ENCODE peak calls at places on chromosomes 1 and 21, in five cellular contexts. E is HCT116, C is suprapubic skin, Y is adrenal gland, U is thoracic aorta. W is an unnamed sample.

GRCh38 chr1:24438423-24438901 is 22.9 kb downstream of the NIPAL3 start:
- DNase-seq in E (no peak), C (peak; percentile 87), Y (peak; percentile 62), U (no peak), W (no peak)

GRCh38 chr1:24057171-24057570 is 54.8 kb downstream of the MYOM3 start:
- DNase-seq in E (no peak), C (no peak), Y (no peak), U (no peak), W (no peak)

GRCh38 chr1:84913025-84913892 is 20.3 kb upstream of the LPAR3 start:
- DNase-seq in E (no peak), C (no peak), Y (peak; percentile 67), U (no peak), W (no peak)

GRCh38 chr1:178540646-178541045 is 27.7 kb downstream of the TEX35 start:
- DNase-seq in E (no peak), C (peak; percentile 20), Y (peak; percentile 24), U (no peak), W (no peak)

GRCh38 chr1:100566300-100566699 is 28.4 kb downstream of the GPR88 start:
- DNase-seq in E (no peak), C (no peak), Y (no peak), U (no peak), W (no peak)

GRCh38 chr1:66351913-66352312 is 182.0 kb upstream of the SGIP1 start:
- DNase-seq in E (no peak), C (no peak), Y (no peak), U (no peak), W (no peak)

GRCh38 chr1:227058321-227058751 is 118.2 kb downstream of the COQ8A start:
- DNase-seq in E (no peak), C (no peak), Y (no peak), U (no peak), W (no peak)

GRCh38 chr1:201385299-201385891 is 7.9 kb upstream of the TNNT2 start:
- DNase-seq in E (no peak), C (no peak), Y (peak; percentile 67), U (no peak), W (no peak)

GRCh38 chr21:14956826-14957225 is 108.0 kb downstream of the NRIP1 start:
- DNase-seq in E (no peak), C (no peak), Y (no peak), U (no peak), W (no peak)

GRCh38 chr1:112954945-112955677 is 885 bp downstream of the SLC16A1 start:
- DNase-seq in E (peak; percentile 38), C (peak; percentile 67), Y (peak; percentile 68), U (peak; percentile 8), W (peak; percentile 12)

GRCh38 chr1:41486053-41486891 is 1.8 kb upstream of the EDN2 start:
- DNase-seq in E (no peak), C (no peak), Y (no peak), U (no peak), W (no peak)

GRCh38 chr1:55337801-55338447 is 122.8 kb upstream of the USP24 start:
- DNase-seq in E (peak; percentile 36), C (no peak), Y (no peak), U (no peak), W (no peak)

GRCh38 chr1:111399792-111400610 is 27.5 kb downstream of the OVGP1 start:
- DNase-seq in E (peak; percentile 33), C (no peak), Y (peak; percentile 69), U (no peak), W (no peak)

GRCh38 chr1:119971710-119972570 is 75.6 kb upstream of the ADAM30 start:
- DNase-seq in E (no peak), C (no peak), Y (no peak), U (no peak), W (no peak)

GRCh38 chr1:48055854-48056253 is 58.7 kb upstream of the TRABD2B start:
- DNase-seq in E (no peak), C (no peak), Y (no peak), U (no peak), W (no peak)

GRCh38 chr1:209870151-209870831 is 42.5 kb downstream of the UTP25 start:
- DNase-seq in E (no peak), C (no peak), Y (no peak), U (no peak), W (no peak)

GRCh38 chr1:59142663-59143487 is 154.0 kb upstream of the FGGY start:
- DNase-seq in E (peak; percentile 53), C (no peak), Y (no peak), U (no peak), W (peak; percentile 72)

GRCh38 chr1:2468041-2468472 is 8.0 kb upstream of the PLCH2 start:
- DNase-seq in E (no peak), C (no peak), Y (no peak), U (no peak), W (no peak)

GRCh38 chr1:246860401-246860800 is 71.3 kb downstream of the AHCTF1 start:
- DNase-seq in E (no peak), C (no peak), Y (no peak), U (no peak), W (no peak)

GRCh38 chr1:24972257-24973242 is 42.5 kb upstream of the RUNX3 start:
- DNase-seq in E (no peak), C (no peak), Y (no peak), U (no peak), W (no peak)

GRCh38 chr21:41971891-41972290 is 18.1 kb upstream of the C2CD2 start:
- DNase-seq in E (no peak), C (no peak), Y (peak; percentile 20), U (no peak), W (no peak)

GRCh38 chr1:156727914-156728598 is at the start of gene METTL25B:
- DNase-seq in E (no peak), C (peak; percentile 91), Y (peak; percentile 90), U (no peak), W (no peak)

GRCh38 chr1:63630238-63630637 is 37.0 kb downstream of the PGM1 start:
- DNase-seq in E (no peak), C (no peak), Y (no peak), U (no peak), W (no peak)
- H3K27ac ChIP-seq in E (no peak overlapping the region), C (no peak overlapping the region), Y (no peak overlapping the region), U (no peak overlapping the region), W (no peak overlapping the region)

GRCh38 chr1:12204140-12204539 is 25.7 kb upstream of the VPS13D start:
- DNase-seq in E (no peak), C (no peak), Y (no peak), U (no peak), W (no peak)

GRCh38 chr1:12208271-12208670 is 21.6 kb upstream of the VPS13D start:
- DNase-seq in E (no peak), C (no peak), Y (no peak), U (no peak), W (no peak)

GRCh38 chr1:12206792-12207424 is 22.9 kb upstream of the VPS13D start:
- DNase-seq in E (no peak), C (no peak), Y (no peak), U (no peak), W (no peak)

GRCh38 chr1:12204754-12205658 is 24.8 kb upstream of the VPS13D start:
- DNase-seq in E (no peak), C (no peak), Y (no peak), U (no peak), W (no peak)

DNA sequence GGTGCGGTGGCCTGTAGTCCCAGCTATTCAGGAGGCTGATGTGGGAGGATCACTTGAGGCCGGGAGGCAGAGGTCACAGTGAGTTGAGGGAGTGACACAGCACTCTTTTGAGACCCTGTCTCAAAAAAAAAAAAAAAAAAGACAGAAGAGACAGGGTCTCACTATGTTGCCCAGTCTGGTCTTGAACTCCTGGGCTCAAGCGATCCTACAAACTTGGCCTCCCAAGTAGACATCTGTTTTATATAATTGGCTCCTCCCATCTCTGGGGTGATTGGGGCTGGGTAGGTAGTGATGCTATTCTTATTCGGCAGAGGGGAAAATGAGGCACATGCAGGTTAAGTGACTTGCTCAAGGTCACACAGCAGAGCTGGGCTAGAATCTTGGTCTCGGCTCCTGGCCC is 23.6 kb upstream of the VPS13D start:
- DNase-seq in E (no peak), C (no peak), Y (no peak), U (no peak), W (no peak)
- H3K4me1 ChIP-seq in E (peaks cover 9% of the 10 kb centered on the region), C (peaks cover 10% of the 10 kb centered on the region), Y (no peaks in the 10 kb centered on the region), U (peaks cover 3% of the 10 kb centered on the region), W (no peaks in the 10 kb centered on the region)

DNA sequence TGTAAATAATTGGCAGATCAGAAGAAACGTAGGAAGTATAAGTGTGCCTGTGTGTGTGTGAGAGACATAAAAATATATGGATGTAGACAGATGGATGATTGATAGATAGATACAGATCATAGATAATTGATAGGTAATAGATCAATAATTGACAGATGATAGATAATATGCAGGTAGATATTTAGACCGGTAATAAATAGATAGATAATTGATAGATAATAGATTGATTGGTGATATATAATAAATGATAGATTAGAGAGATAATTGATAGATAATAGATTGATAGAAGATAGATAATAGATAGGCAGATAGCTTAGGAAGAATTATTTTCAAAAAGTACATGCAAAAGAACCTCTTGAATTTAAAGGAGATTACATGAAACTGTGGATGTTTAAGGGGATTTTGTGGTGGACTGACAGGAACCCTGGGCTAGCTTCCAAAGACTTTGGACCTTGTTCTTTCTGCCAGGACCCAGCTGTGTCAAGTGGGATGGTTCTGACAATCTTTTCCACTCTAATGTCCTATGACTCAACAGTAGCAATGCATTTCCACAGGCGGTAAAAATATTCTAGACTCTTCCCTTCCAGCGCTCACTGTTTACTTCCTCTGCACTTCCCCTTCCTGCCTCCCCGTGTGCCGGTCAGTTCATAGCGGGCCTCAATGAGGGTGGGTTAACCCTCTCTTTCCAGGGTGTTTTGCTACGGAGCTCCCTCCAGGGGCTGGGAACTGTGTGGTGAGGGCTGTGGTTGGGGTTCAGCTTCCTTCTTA is 39.4 kb downstream of the KCNJ15 start:
- DNase-seq in E (no peak), C (no peak), Y (no peak), U (no peak), W (no peak)
- H3K4me3 ChIP-seq in E (no peak overlapping the region), C (no peak overlapping the region), Y (no peak overlapping the region), U (no peak overlapping the region), W (no peak overlapping the region)

GRCh38 chr1:10211805-10212405 is 1.5 kb downstream of the KIF1B start:
- DNase-seq in E (no peak), C (peak; percentile 64), Y (peak; percentile 71), U (no peak), W (no peak)
- H3K27ac ChIP-seq in E (peak overlapping the region; percentile 74), C (peak overlapping the region; percentile 99), Y (peak overlapping the region; percentile 100), U (peak overlapping the region; percentile 100), W (peak overlapping the region; percentile 99)

DNA sequence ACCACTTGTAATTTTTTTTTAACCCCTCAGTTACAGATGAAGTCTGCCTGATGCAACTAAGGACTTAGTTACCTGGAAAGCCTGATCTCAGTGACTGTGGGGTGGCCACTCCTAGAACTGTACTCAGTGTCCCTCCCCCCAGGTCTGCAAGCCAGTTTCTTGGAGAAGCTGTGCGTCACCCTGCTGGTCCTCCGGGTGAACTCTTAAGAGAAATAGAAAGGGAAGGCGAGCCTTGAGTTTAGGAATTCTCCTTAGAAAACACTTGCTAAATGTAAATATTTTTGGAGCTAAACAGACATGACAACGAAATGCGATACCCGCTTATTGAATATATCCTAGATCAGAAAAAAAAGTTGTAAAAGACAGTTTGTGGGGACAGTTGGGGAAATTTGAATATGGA is 730 bp downstream of the SLC16A4 start:
- DNase-seq in E (no peak), C (no peak), Y (no peak), U (no peak), W (peak; percentile 21)
- H3K4me1 ChIP-seq in E (peaks cover 12% of the 10 kb centered on the region), C (peaks cover 5% of the 10 kb centered on the region), Y (no peaks in the 10 kb centered on the region), U (peaks cover 21% of the 10 kb centered on the region), W (peaks cover 22% of the 10 kb centered on the region)

GRCh38 chr1:228415853-228416216 is 826 bp downstream of the TRIM17 start:
- DNase-seq in E (no peak), C (no peak), Y (no peak), U (no peak), W (no peak)
- H3K4me3 ChIP-seq in E (no peak overlapping the region), C (peak overlapping the region; percentile 56), Y (no peak overlapping the region), U (peak overlapping the region; percentile 58), W (peak overlapping the region; percentile 59)

GRCh38 chr1:915295-916172 is 8.2 kb upstream of the SAMD11 start:
- DNase-seq in E (no peak), C (no peak), Y (peak; percentile 46), U (no peak), W (no peak)
- H3K27ac ChIP-seq in E (no peak overlapping the region), C (no peak overlapping the region), Y (no peak overlapping the region), U (no peak overlapping the region), W (no peak overlapping the region)

W was measured in ascending aorta.